ENCODE peak calls at places on chromosomes 2 and 18, in eight cellular contexts. M is uterus, H is A549, B is heart left ventricle, G is H1, J is Peyer's patch, V is IMR-90, A is lower leg skin. O is an unnamed sample.

GRCh38 chr2:17615728-17616351 is 75.3 kb downstream of the VSNL1 start:
- DNase-seq in M (no peak), H (no peak), B (no peak), G (no peak), J (no peak), V (peak), A (no peak), O (no peak)

GRCh38 chr2:3423492-3424170 is 44.1 kb downstream of the TRAPPC12 start:
- DNase-seq in M (peak), H (peak), B (peak), G (peak), J (peak), V (peak), A (peak), O (peak)

GRCh38 chr2:151560289-151560688 is 150.6 kb downstream of the RIF1 start:
- DNase-seq in M (no peak), H (no peak), B (peak), G (no peak), J (no peak), V (peak), A (no peak), O (no peak)

GRCh38 chr2:36059684-36060083 is 295.9 kb upstream of the CRIM1 start:
- DNase-seq in M (no peak), H (no peak), B (no peak), G (no peak), J (no peak), V (no peak), A (no peak), O (no peak)

GRCh38 chr18:31041346-31042067 is 1.0 kb downstream of the DSC3 start:
- DNase-seq in M (no peak), H (no peak), B (no peak), G (peak), J (peak), V (no peak), A (no peak), O (no peak)

GRCh38 chr2:23756593-23757292 is 170.2 kb downstream of the ATAD2B start:
- DNase-seq in M (no peak), H (no peak), B (no peak), G (no peak), J (no peak), V (no peak), A (no peak), O (no peak)

GRCh38 chr2:134934641-134935040 is 16.0 kb downstream of the CCNT2 start:
- DNase-seq in M (no peak), H (no peak), B (no peak), G (no peak), J (no peak), V (no peak), A (no peak), O (no peak)

GRCh38 chr18:63844254-63844653 is 43.3 kb upstream of the SERPINB2 start:
- DNase-seq in M (no peak), H (no peak), B (no peak), G (no peak), J (no peak), V (peak), A (no peak), O (no peak)

GRCh38 chr2:228469721-228470120 is 288.2 kb upstream of the SPHKAP start:
- DNase-seq in M (no peak), H (no peak), B (no peak), G (no peak), J (no peak), V (no peak), A (no peak), O (no peak)

GRCh38 chr2:185859506-185859905 is 120.9 kb downstream of the FSIP2 start:
- DNase-seq in M (no peak), H (no peak), B (no peak), G (no peak), J (no peak), V (no peak), A (no peak), O (no peak)

GRCh38 chr2:188928643-188929042 is 45.5 kb upstream of the COL3A1 start:
- DNase-seq in M (no peak), H (no peak), B (no peak), G (no peak), J (no peak), V (no peak), A (no peak), O (no peak)

GRCh38 chr2:42071762-42072161 is 23.9 kb downstream of the PKDCC start:
- DNase-seq in M (no peak), H (no peak), B (no peak), G (no peak), J (no peak), V (no peak), A (no peak), O (no peak)

GRCh38 chr2:10980886-10981425 is 69.2 kb downstream of the KCNF1 start:
- DNase-seq in M (no peak), H (no peak), B (peak), G (no peak), J (no peak), V (no peak), A (no peak), O (no peak)

GRCh38 chr2:173881466-173881865 is 83.7 kb downstream of the SP3 start:
- DNase-seq in M (no peak), H (no peak), B (no peak), G (no peak), J (no peak), V (peak), A (peak), O (no peak)

GRCh38 chr2:159326569-159327255 is 40.2 kb upstream of the WDSUB1 start:
- DNase-seq in M (no peak), H (no peak), B (no peak), G (no peak), J (no peak), V (peak), A (no peak), O (no peak)

GRCh38 chr2:70942396-70942795 is 6.7 kb downstream of the ATP6V1B1 start:
- DNase-seq in M (no peak), H (no peak), B (no peak), G (no peak), J (peak), V (no peak), A (no peak), O (no peak)

GRCh38 chr2:148644885-148645134 is 259 bp downstream of the EPC2 start:
- DNase-seq in M (no peak), H (no peak), B (no peak), G (no peak), J (no peak), V (no peak), A (no peak), O (no peak)
- TF ChIP-seq POLR2A in M (no peak), H (no peak), B (no peak), G (no peak), J (no peak), V (peak), A (no peak), O (no peak)

DNA sequence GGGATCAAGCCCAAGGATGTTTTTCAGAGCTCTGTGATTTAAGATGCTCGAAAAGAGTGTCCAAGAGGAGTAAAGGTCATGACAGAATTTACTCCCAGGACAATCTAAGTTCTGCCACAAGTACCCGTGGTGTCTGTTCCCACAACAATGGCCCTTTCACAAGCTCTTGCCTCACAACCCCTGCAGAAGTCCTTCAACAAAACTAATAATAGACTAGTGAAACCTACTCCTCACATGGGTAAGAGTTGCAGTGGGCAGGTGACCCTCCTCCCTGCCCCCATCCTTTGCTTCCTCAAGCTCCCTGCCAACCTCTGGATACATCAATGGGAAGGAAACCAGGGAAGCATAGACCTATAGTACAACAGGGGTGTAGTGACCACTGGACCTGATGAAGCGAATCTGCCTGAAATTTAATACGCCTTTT is 34.9 kb downstream of the PTCD3 start:
- DNase-seq in M (no peak), H (no peak), B (no peak), G (no peak), J (no peak), V (no peak), A (no peak), O (no peak)
- TF ChIP-seq POLR2A in M (no peak), H (no peak), B (no peak), G (peak), J (no peak), V (no peak), A (no peak), O (no peak)

GRCh38 chr2:226609361-226609760 is 190.3 kb downstream of the IRS1 start:
- DNase-seq in M (no peak), H (no peak), B (peak), G (no peak), J (no peak), V (peak), A (no peak), O (no peak)

GRCh38 chr2:226615891-226616290 is 183.7 kb downstream of the IRS1 start:
- DNase-seq in M (no peak), H (no peak), B (no peak), G (no peak), J (no peak), V (no peak), A (no peak), O (no peak)

GRCh38 chr2:226611196-226611943 is 188.2 kb downstream of the IRS1 start:
- DNase-seq in M (no peak), H (no peak), B (no peak), G (no peak), J (no peak), V (no peak), A (no peak), O (no peak)

GRCh38 chr2:226608393-226608955 is 191.1 kb downstream of the IRS1 start:
- DNase-seq in M (no peak), H (no peak), B (no peak), G (no peak), J (no peak), V (no peak), A (no peak), O (no peak)

DNA sequence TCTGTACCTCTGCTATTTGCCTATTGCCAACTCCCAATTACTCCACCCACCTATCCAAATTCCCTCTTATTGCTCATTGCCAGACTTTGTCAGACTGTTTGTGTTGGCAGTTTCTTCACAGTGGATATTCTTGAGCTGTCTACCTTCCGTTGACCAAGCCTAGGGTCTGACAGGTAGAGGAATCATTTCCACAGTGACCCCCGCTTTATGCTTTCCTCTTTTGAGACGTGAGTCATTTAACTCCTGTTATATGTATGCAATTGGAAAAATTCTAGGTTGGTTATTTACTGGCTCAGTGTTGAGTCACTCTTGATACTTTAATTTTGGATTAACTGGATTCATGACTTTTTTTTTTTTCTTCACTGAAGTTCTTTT is 187.7 kb downstream of the IRS1 start:
- DNase-seq in M (no peak), H (no peak), B (no peak), G (no peak), J (no peak), V (peak), A (no peak), O (peak)
- TF ChIP-seq POLR2A in M (no peak), H (no peak), B (no peak), G (no peak), J (no peak), V (no peak), A (no peak), O (no peak)

GRCh38 chr2:236162804-236163482 is 5.2 kb downstream of the GBX2 start:
- DNase-seq in M (no peak), H (no peak), B (no peak), G (no peak), J (no peak), V (no peak), A (no peak), O (no peak)
- TF ChIP-seq POLR2A in M (no peak), H (no peak), B (no peak), G (no peak), J (no peak), V (no peak), A (no peak), O (no peak)

DNA sequence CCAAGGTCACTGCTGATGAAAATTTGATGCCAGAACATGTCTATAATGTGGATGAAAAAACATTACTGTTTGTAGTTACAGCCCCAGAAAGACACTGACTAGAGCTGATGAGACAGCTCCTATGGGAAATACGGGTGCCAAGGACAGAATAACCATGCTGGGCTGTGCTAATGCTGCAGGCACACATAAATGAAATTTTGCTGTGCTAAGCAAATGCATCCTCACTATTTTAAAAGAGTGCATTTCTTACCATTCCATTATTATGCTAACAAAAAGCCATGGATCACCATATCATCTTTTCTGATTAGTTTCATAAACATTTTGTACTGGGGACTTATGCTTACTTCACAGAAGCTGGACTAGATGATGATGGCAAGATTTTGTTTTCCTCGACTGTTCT is 208.2 kb downstream of the FHOD3 start:
- DNase-seq in M (no peak), H (no peak), B (no peak), G (no peak), J (no peak), V (no peak), A (no peak), O (no peak)
- TF ChIP-seq POLR2A in M (no peak), H (no peak), B (no peak), G (no peak), J (no peak), V (no peak), A (no peak), O (no peak)

GRCh38 chr2:233691443-233692433 is 952 bp upstream of the UGT1A6 start:
- DNase-seq in M (no peak), H (no peak), B (no peak), G (no peak), J (peak), V (no peak), A (peak), O (no peak)
- TF ChIP-seq POLR2A in M (no peak), H (no peak), B (no peak), G (no peak), J (no peak), V (no peak), A (no peak), O (no peak)

DNA sequence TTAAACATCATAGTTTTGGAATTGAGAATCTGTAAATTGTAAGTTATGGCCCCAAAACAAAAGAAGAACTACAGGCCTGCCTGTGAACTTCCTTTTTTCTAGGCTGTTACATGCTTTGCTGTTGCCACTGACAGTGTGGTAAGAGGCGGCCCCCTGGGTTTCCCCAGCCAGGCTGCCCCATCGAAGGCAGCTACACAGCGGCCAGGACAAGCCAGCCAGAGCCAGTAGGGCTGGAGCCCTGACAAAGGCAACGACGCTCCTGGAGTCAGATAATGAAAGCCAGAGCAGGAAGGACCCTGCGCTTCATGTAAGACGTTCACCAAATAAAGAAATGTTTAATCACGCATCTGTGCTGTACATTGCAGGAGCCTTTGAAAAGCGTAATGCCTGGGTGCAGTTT is 55.0 kb downstream of the ANKRD44 start:
- DNase-seq in M (peak), H (no peak), B (peak), G (no peak), J (peak), V (peak), A (peak), O (no peak)
- TF ChIP-seq POLR2A in M (no peak), H (no peak), B (no peak), G (no peak), J (no peak), V (no peak), A (no peak), O (no peak)

GRCh38 chr18:50194623-50195532 is at the start of gene MYO5B:
- DNase-seq in M (no peak), H (peak), B (peak), G (peak), J (peak), V (no peak), A (no peak), O (no peak)
- TF ChIP-seq POLR2A in M (no peak), H (no peak), B (no peak), G (no peak), J (peak), V (no peak), A (no peak), O (no peak)

GRCh38 chr2:233853883-233854240 is 473 bp downstream of the HJURP start:
- DNase-seq in M (no peak), H (no peak), B (no peak), G (no peak), J (no peak), V (no peak), A (no peak), O (no peak)

GRCh38 chr2:233853353-233853752 is 982 bp downstream of the HJURP start:
- DNase-seq in M (no peak), H (no peak), B (no peak), G (no peak), J (no peak), V (no peak), A (no peak), O (no peak)

GRCh38 chr2:233855345-233855744 is 1.0 kb upstream of the HJURP start:
- DNase-seq in M (no peak), H (no peak), B (no peak), G (no peak), J (no peak), V (no peak), A (no peak), O (no peak)

GRCh38 chr2:233856184-233856583 is 1.8 kb upstream of the HJURP start:
- DNase-seq in M (no peak), H (no peak), B (no peak), G (no peak), J (no peak), V (no peak), A (no peak), O (no peak)

GRCh38 chr2:233854241-233854981 is at the start of gene HJURP:
- DNase-seq in M (peak), H (peak), B (peak), G (peak), J (peak), V (peak), A (peak), O (peak)
- TF ChIP-seq POLR2A in M (peak), H (peak), B (no peak), G (peak), J (peak), V (peak), A (no peak), O (peak)

O was measured in H54.